ENCODE peak calls at places on chromosomes 12 and 14, in ten cellular contexts. One of them, this sample, is unnamed.

GRCh38 chr14:90815817-90816662 is at the start of gene TTC7B:
- DNase-seq in K562: peak
- DNase-seq in stomach: peak
- DNase-seq in breast epithelium: no peak
- DNase-seq in GM23338: peak
- DNase-seq in sigmoid colon: peak
- DNase-seq in suprapubic skin: no peak
- DNase-seq in GM12891: peak
- DNase-seq in GM12878: no peak
- DNase-seq in Panc1: no peak
- DNase-seq in this sample: peak

GRCh38 chr12:129215436-129216025 is 362.3 kb downstream of the GLT1D1 start:
- DNase-seq in K562: no peak
- DNase-seq in stomach: no peak
- DNase-seq in breast epithelium: no peak
- DNase-seq in GM23338: no peak
- DNase-seq in sigmoid colon: no peak
- DNase-seq in suprapubic skin: no peak
- DNase-seq in GM12891: no peak
- DNase-seq in GM12878: no peak
- DNase-seq in Panc1: no peak
- DNase-seq in this sample: no peak

GRCh38 chr12:92582466-92582865 is 120.3 kb upstream of the PLEKHG7 start:
- DNase-seq in K562: no peak
- DNase-seq in stomach: no peak
- DNase-seq in breast epithelium: no peak
- DNase-seq in GM23338: no peak
- DNase-seq in sigmoid colon: no peak
- DNase-seq in suprapubic skin: no peak
- DNase-seq in GM12891: no peak
- DNase-seq in GM12878: no peak
- DNase-seq in Panc1: no peak
- DNase-seq in this sample: no peak

GRCh38 chr14:24829862-24830261 is 195.9 kb upstream of the GZMB start:
- DNase-seq in K562: no peak
- DNase-seq in stomach: no peak
- DNase-seq in breast epithelium: no peak
- DNase-seq in GM23338: no peak
- DNase-seq in sigmoid colon: no peak
- DNase-seq in suprapubic skin: no peak
- DNase-seq in GM12891: no peak
- DNase-seq in GM12878: no peak
- DNase-seq in Panc1: no peak
- DNase-seq in this sample: no peak

GRCh38 chr14:44988694-44989093 is 26.7 kb downstream of the TOGARAM1 start:
- DNase-seq in K562: no peak
- DNase-seq in stomach: no peak
- DNase-seq in breast epithelium: no peak
- DNase-seq in GM23338: no peak
- DNase-seq in sigmoid colon: peak
- DNase-seq in suprapubic skin: no peak
- DNase-seq in GM12891: no peak
- DNase-seq in GM12878: no peak
- DNase-seq in Panc1: no peak
- DNase-seq in this sample: no peak

GRCh38 chr14:90109858-90110257 is 48.1 kb downstream of the KCNK13 start:
- DNase-seq in K562: no peak
- DNase-seq in stomach: no peak
- DNase-seq in breast epithelium: no peak
- DNase-seq in GM23338: peak
- DNase-seq in sigmoid colon: no peak
- DNase-seq in suprapubic skin: no peak
- DNase-seq in GM12891: no peak
- DNase-seq in GM12878: no peak
- DNase-seq in Panc1: no peak
- DNase-seq in this sample: peak

GRCh38 chr12:31521972-31522371 is 69.0 kb downstream of the DENND5B start:
- DNase-seq in K562: no peak
- DNase-seq in stomach: no peak
- DNase-seq in breast epithelium: no peak
- DNase-seq in GM23338: no peak
- DNase-seq in sigmoid colon: no peak
- DNase-seq in suprapubic skin: no peak
- DNase-seq in GM12891: no peak
- DNase-seq in GM12878: no peak
- DNase-seq in Panc1: no peak
- DNase-seq in this sample: no peak

GRCh38 chr12:38921025-38921677 is 15.8 kb upstream of the CPNE8 start:
- DNase-seq in K562: peak
- DNase-seq in stomach: peak
- DNase-seq in breast epithelium: peak
- DNase-seq in GM23338: peak
- DNase-seq in sigmoid colon: no peak
- DNase-seq in suprapubic skin: no peak
- DNase-seq in GM12891: no peak
- DNase-seq in GM12878: no peak
- DNase-seq in Panc1: peak
- DNase-seq in this sample: peak

GRCh38 chr12:95663525-95663924 is 112.2 kb upstream of the USP44 start:
- DNase-seq in K562: no peak
- DNase-seq in stomach: no peak
- DNase-seq in breast epithelium: no peak
- DNase-seq in GM23338: no peak
- DNase-seq in sigmoid colon: no peak
- DNase-seq in suprapubic skin: no peak
- DNase-seq in GM12891: no peak
- DNase-seq in GM12878: no peak
- DNase-seq in Panc1: no peak
- DNase-seq in this sample: no peak

GRCh38 chr12:83826112-83826511 is 1086.5 kb downstream of the SLC6A15 start:
- DNase-seq in K562: peak
- DNase-seq in stomach: peak
- DNase-seq in breast epithelium: no peak
- DNase-seq in GM23338: peak
- DNase-seq in sigmoid colon: no peak
- DNase-seq in suprapubic skin: no peak
- DNase-seq in GM12891: no peak
- DNase-seq in GM12878: no peak
- DNase-seq in Panc1: peak
- DNase-seq in this sample: peak

GRCh38 chr14:39055786-39056474 is 47.1 kb downstream of the SEC23A start:
- DNase-seq in K562: no peak
- DNase-seq in stomach: no peak
- DNase-seq in breast epithelium: no peak
- DNase-seq in GM23338: peak
- DNase-seq in sigmoid colon: no peak
- DNase-seq in suprapubic skin: no peak
- DNase-seq in GM12891: no peak
- DNase-seq in GM12878: no peak
- DNase-seq in Panc1: no peak
- DNase-seq in this sample: no peak

GRCh38 chr14:25122188-25122587 is 72.2 kb upstream of the STXBP6 start:
- DNase-seq in K562: no peak
- DNase-seq in stomach: no peak
- DNase-seq in breast epithelium: no peak
- DNase-seq in GM23338: no peak
- DNase-seq in sigmoid colon: no peak
- DNase-seq in suprapubic skin: no peak
- DNase-seq in GM12891: no peak
- DNase-seq in GM12878: no peak
- DNase-seq in Panc1: no peak
- DNase-seq in this sample: no peak

GRCh38 chr14:76267322-76268012 is 108.5 kb upstream of the ESRRB start:
- DNase-seq in K562: no peak
- DNase-seq in stomach: peak
- DNase-seq in breast epithelium: peak
- DNase-seq in GM23338: peak
- DNase-seq in sigmoid colon: peak
- DNase-seq in suprapubic skin: no peak
- DNase-seq in GM12891: peak
- DNase-seq in GM12878: no peak
- DNase-seq in Panc1: peak
- DNase-seq in this sample: no peak

GRCh38 chr14:59272633-59273032 is 84.2 kb downstream of the DAAM1 start:
- DNase-seq in K562: no peak
- DNase-seq in stomach: no peak
- DNase-seq in breast epithelium: no peak
- DNase-seq in GM23338: no peak
- DNase-seq in sigmoid colon: no peak
- DNase-seq in suprapubic skin: no peak
- DNase-seq in GM12891: no peak
- DNase-seq in GM12878: no peak
- DNase-seq in Panc1: no peak
- DNase-seq in this sample: no peak

GRCh38 chr14:91310620-91311283 is 66.2 kb upstream of the GPR68 start:
- DNase-seq in K562: no peak
- DNase-seq in stomach: no peak
- DNase-seq in breast epithelium: no peak
- DNase-seq in GM23338: no peak
- DNase-seq in sigmoid colon: no peak
- DNase-seq in suprapubic skin: no peak
- DNase-seq in GM12891: no peak
- DNase-seq in GM12878: no peak
- DNase-seq in Panc1: no peak
- DNase-seq in this sample: no peak

GRCh38 chr12:8108808-8109398 is 14.5 kb upstream of the CLEC4A start:
- DNase-seq in K562: peak
- DNase-seq in stomach: peak
- DNase-seq in breast epithelium: peak
- DNase-seq in GM23338: peak
- DNase-seq in sigmoid colon: peak
- DNase-seq in suprapubic skin: peak
- DNase-seq in GM12891: peak
- DNase-seq in GM12878: peak
- DNase-seq in Panc1: peak
- DNase-seq in this sample: peak
- TF ChIP-seq POLR2AphosphoS5 in K562: no peak
- TF ChIP-seq POLR2AphosphoS5 in stomach: no peak
- TF ChIP-seq POLR2AphosphoS5 in breast epithelium: no peak
- TF ChIP-seq POLR2AphosphoS5 in GM23338: no peak
- TF ChIP-seq POLR2AphosphoS5 in sigmoid colon: no peak
- TF ChIP-seq POLR2AphosphoS5 in suprapubic skin: no peak
- TF ChIP-seq POLR2AphosphoS5 in GM12891: no peak
- TF ChIP-seq POLR2AphosphoS5 in GM12878: no peak
- TF ChIP-seq POLR2AphosphoS5 in Panc1: no peak
- TF ChIP-seq POLR2AphosphoS5 in this sample: no peak

DNA sequence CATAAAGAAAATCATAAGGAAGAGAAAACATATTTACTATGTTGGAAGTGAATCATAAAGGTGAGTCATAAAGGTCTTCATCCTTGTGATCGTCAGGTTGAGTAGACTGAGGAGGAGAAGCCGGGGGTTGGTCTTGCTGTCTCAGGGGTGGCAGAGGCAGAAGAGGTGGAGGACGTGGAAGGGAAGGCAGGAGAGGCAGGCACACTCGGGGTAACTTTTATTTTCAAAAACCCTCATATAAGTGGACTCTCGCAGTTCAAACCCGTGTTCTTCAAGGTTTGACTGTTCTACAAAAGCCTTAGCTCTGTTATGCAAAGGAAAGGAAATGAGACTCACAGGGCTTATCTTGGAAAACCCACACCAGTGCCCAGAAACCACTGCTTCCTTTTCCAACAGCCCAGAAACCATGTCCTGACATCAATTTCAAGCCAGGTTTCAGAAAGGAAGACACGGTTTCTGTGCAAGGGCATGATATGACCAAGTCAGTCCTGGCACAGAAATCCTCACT is 14.0 kb downstream of the SMCO2 start:
- DNase-seq in K562: no peak
- DNase-seq in stomach: no peak
- DNase-seq in breast epithelium: no peak
- DNase-seq in GM23338: no peak
- DNase-seq in sigmoid colon: no peak
- DNase-seq in suprapubic skin: no peak
- DNase-seq in GM12891: no peak
- DNase-seq in GM12878: peak
- DNase-seq in Panc1: peak
- DNase-seq in this sample: no peak
- TF ChIP-seq POLR2AphosphoS5 in K562: no peak
- TF ChIP-seq POLR2AphosphoS5 in stomach: no peak
- TF ChIP-seq POLR2AphosphoS5 in breast epithelium: no peak
- TF ChIP-seq POLR2AphosphoS5 in GM23338: no peak
- TF ChIP-seq POLR2AphosphoS5 in sigmoid colon: no peak
- TF ChIP-seq POLR2AphosphoS5 in suprapubic skin: no peak
- TF ChIP-seq POLR2AphosphoS5 in GM12891: no peak
- TF ChIP-seq POLR2AphosphoS5 in GM12878: no peak
- TF ChIP-seq POLR2AphosphoS5 in Panc1: no peak
- TF ChIP-seq POLR2AphosphoS5 in this sample: no peak

GRCh38 chr12:6783828-6784227 is 5.5 kb upstream of the CD4 start:
- DNase-seq in K562: no peak
- DNase-seq in stomach: no peak
- DNase-seq in breast epithelium: no peak
- DNase-seq in GM23338: no peak
- DNase-seq in sigmoid colon: no peak
- DNase-seq in suprapubic skin: no peak
- DNase-seq in GM12891: no peak
- DNase-seq in GM12878: no peak
- DNase-seq in Panc1: no peak
- DNase-seq in this sample: no peak

GRCh38 chr12:6782903-6783571 is 6.3 kb upstream of the CD4 start:
- DNase-seq in K562: no peak
- DNase-seq in stomach: no peak
- DNase-seq in breast epithelium: no peak
- DNase-seq in GM23338: no peak
- DNase-seq in sigmoid colon: no peak
- DNase-seq in suprapubic skin: no peak
- DNase-seq in GM12891: no peak
- DNase-seq in GM12878: no peak
- DNase-seq in Panc1: no peak
- DNase-seq in this sample: no peak

GRCh38 chr12:6782119-6782518 is 7.2 kb upstream of the CD4 start:
- DNase-seq in K562: no peak
- DNase-seq in stomach: no peak
- DNase-seq in breast epithelium: no peak
- DNase-seq in GM23338: no peak
- DNase-seq in sigmoid colon: no peak
- DNase-seq in suprapubic skin: no peak
- DNase-seq in GM12891: no peak
- DNase-seq in GM12878: no peak
- DNase-seq in Panc1: no peak
- DNase-seq in this sample: no peak

GRCh38 chr12:6786416-6787094 is 2.8 kb upstream of the CD4 start:
- DNase-seq in K562: no peak
- DNase-seq in stomach: no peak
- DNase-seq in breast epithelium: no peak
- DNase-seq in GM23338: no peak
- DNase-seq in sigmoid colon: no peak
- DNase-seq in suprapubic skin: no peak
- DNase-seq in GM12891: no peak
- DNase-seq in GM12878: no peak
- DNase-seq in Panc1: no peak
- DNase-seq in this sample: no peak

GRCh38 chr12:6784292-6784691 is 5.0 kb upstream of the CD4 start:
- DNase-seq in K562: no peak
- DNase-seq in stomach: no peak
- DNase-seq in breast epithelium: no peak
- DNase-seq in GM23338: no peak
- DNase-seq in sigmoid colon: no peak
- DNase-seq in suprapubic skin: no peak
- DNase-seq in GM12891: no peak
- DNase-seq in GM12878: no peak
- DNase-seq in Panc1: no peak
- DNase-seq in this sample: no peak
- TF ChIP-seq POLR2AphosphoS5 in K562: no peak
- TF ChIP-seq POLR2AphosphoS5 in stomach: no peak
- TF ChIP-seq POLR2AphosphoS5 in breast epithelium: no peak
- TF ChIP-seq POLR2AphosphoS5 in GM23338: no peak
- TF ChIP-seq POLR2AphosphoS5 in sigmoid colon: no peak
- TF ChIP-seq POLR2AphosphoS5 in suprapubic skin: no peak
- TF ChIP-seq POLR2AphosphoS5 in GM12891: no peak
- TF ChIP-seq POLR2AphosphoS5 in GM12878: no peak
- TF ChIP-seq POLR2AphosphoS5 in Panc1: no peak
- TF ChIP-seq POLR2AphosphoS5 in this sample: no peak

GRCh38 chr14:65024957-65025356 is 38.3 kb downstream of the FNTB start:
- DNase-seq in K562: no peak
- DNase-seq in stomach: no peak
- DNase-seq in breast epithelium: no peak
- DNase-seq in GM23338: no peak
- DNase-seq in sigmoid colon: peak
- DNase-seq in suprapubic skin: no peak
- DNase-seq in GM12891: no peak
- DNase-seq in GM12878: no peak
- DNase-seq in Panc1: no peak
- DNase-seq in this sample: no peak
- TF ChIP-seq POLR2AphosphoS5 in K562: no peak
- TF ChIP-seq POLR2AphosphoS5 in stomach: no peak
- TF ChIP-seq POLR2AphosphoS5 in breast epithelium: no peak
- TF ChIP-seq POLR2AphosphoS5 in GM23338: no peak
- TF ChIP-seq POLR2AphosphoS5 in sigmoid colon: no peak
- TF ChIP-seq POLR2AphosphoS5 in suprapubic skin: no peak
- TF ChIP-seq POLR2AphosphoS5 in GM12891: no peak
- TF ChIP-seq POLR2AphosphoS5 in GM12878: no peak
- TF ChIP-seq POLR2AphosphoS5 in Panc1: no peak
- TF ChIP-seq POLR2AphosphoS5 in this sample: no peak

This sample was measured in HL-60.